ENCODE peak calls at places on chromosome 4, in five cellular contexts. H is tibial nerve, P is stomach, B is K562, Y is upper lobe of left lung. K is an unnamed sample.

GRCh38 chr4:28686618-28687017 is 1826.0 kb downstream of the STIM2 start:
- DNase-seq in P (peak; percentile 32), Y (no peak), B (peak; percentile 4), H (no peak), K (no peak)

GRCh38 chr4:139783761-139784484 is 118.3 kb downstream of the MGST2 start:
- DNase-seq in Y (peak; percentile 69), H (no peak), P (no peak), B (no peak), K (no peak)

GRCh38 chr4:76990288-76991080 is 40.9 kb downstream of the SEPTIN11 start:
- DNase-seq in Y (peak; percentile 27), P (no peak), H (no peak), B (no peak), K (no peak)

GRCh38 chr4:16199132-16199531 is 27.1 kb downstream of the TAPT1 start:
- DNase-seq in P (no peak), B (no peak), H (no peak), Y (no peak), K (no peak)

GRCh38 chr4:24669751-24670150 is 85.4 kb upstream of the DHX15 start:
- DNase-seq in H (no peak), P (no peak), B (no peak), Y (no peak), K (no peak)

GRCh38 chr4:39521253-39521908 is 5.9 kb downstream of the UGDH start:
- DNase-seq in P (no peak), H (no peak), Y (no peak), B (no peak), K (no peak)

GRCh38 chr4:159002950-159003349 is 99.9 kb upstream of the RAPGEF2 start:
- DNase-seq in B (no peak), Y (no peak), P (no peak), H (no peak), K (no peak)

GRCh38 chr4:17038510-17039176 is 140.2 kb upstream of the LDB2 start:
- DNase-seq in B (no peak), H (no peak), Y (no peak), P (no peak), K (peak; percentile 47)

GRCh38 chr4:118398226-118399090 is 45.7 kb upstream of the PRSS12 start:
- DNase-seq in H (no peak), P (no peak), Y (no peak), B (no peak), K (no peak)
- H3K27ac ChIP-seq in H (no peak overlapping the region), P (no peak overlapping the region), Y (no peak overlapping the region), B (no peak overlapping the region), K (no peak overlapping the region)

GRCh38 chr4:105708376-105709080 is at the start of the genes GSTCD and INTS12:
- DNase-seq in Y (peak; percentile 89), P (peak; percentile 95), H (peak; percentile 85), B (peak; percentile 87), K (peak; percentile 98)
- TF ChIP-seq POLR2A in Y (no peak), P (peak; percentile 23), H (peak; percentile 42), B (peak; percentile 95), K (peak; percentile 58)

GRCh38 chr4:122921971-122922876 is at the start of gene NUDT6:
- DNase-seq in Y (peak; percentile 91), H (peak; percentile 28), P (peak; percentile 57), B (peak; percentile 77), K (peak; percentile 92)

GRCh38 chr4:122921300-122921699 is 1.1 kb downstream of the NUDT6 start:
- DNase-seq in P (no peak), Y (no peak), H (no peak), B (no peak), K (no peak)

GRCh38 chr4:122920473-122920872 is 1.9 kb downstream of the NUDT6 start:
- DNase-seq in Y (no peak), B (no peak), H (no peak), P (no peak), K (no peak)

GRCh38 chr4:122917731-122918130 is 4.7 kb downstream of the NUDT6 start:
- DNase-seq in P (no peak), Y (no peak), B (no peak), H (no peak), K (no peak)

DNA sequence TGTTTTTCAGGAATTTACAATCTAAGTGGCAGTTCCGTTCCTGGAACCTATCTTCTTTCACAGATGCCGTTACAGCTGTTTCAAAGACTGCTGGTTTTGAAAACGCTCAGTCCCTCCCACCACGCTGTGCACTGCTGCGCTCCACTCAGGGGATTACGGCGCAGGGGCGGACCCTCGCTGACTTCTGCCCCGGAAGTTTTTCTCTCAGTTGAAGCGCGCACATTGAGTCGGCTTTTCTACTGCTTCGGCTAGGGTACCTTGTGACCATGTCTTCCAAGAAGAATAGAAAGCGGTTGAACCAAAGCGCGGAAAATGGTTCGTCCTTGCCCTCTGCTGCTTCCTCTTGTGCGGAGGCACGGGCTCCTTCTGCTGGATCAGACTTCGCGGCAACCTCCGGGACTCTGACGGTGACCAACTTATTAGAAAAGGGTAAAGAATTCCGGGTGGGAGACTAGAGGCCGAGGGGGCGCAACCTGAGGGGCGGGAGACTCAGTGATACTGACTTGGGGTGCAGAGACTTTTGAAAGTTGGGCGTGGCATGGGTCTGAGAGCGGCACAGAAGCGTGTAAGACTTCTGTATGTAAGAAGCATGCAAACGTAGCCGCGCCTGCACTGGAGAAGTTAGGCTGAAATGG is 597 bp upstream of the NUDT6 start:
- DNase-seq in Y (peak; percentile 86), B (peak; percentile 86), P (peak; percentile 83), H (peak; percentile 56), K (peak; percentile 96)
- TF ChIP-seq EP300 in Y (no peak), B (peak; percentile 52), P (no peak), H (no peak), K (no peak)

GRCh38 chr4:68257719-68258118 is 12.2 kb upstream of the TMPRSS11B start:
- DNase-seq in H (no peak), B (no peak), P (no peak), Y (no peak), K (no peak)
- H3K27ac ChIP-seq in H (no peak overlapping the region), B (no peak overlapping the region), P (no peak overlapping the region), Y (no peak overlapping the region), K (no peak overlapping the region)

DNA sequence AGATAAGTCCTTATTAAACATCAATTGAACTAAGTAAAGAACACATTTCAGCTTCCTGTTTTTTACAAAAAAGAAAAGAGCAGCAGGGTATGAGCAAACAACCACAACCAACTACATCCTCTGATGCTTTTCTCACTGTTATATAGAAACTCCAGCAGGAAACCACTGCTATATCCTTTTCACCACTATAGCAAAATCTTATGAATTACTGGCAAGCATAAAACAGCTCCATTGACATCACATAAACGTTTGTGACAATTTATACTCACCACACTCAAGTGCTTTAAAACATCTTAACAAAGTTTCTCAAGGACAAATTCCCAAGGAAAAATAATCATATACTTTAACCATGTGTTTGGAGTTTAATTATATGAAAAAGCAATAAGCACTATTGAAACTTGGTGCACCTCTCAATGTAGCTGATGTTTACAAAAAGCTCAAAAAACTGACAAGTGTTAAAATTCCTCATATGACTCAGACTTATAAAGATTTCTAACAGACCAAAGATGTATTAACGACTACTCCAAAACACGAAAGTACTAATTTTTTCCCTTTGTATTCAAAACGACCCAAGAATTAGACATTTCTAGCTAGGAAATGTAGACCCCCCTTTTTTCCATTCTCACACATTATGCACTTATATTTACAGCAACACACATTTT is 12.9 kb downstream of the GPRIN3 start:
- DNase-seq in Y (no peak), B (no peak), P (no peak), H (no peak), K (no peak)
- TF ChIP-seq POLR2A in Y (no peak), B (no peak), P (no peak), H (no peak), K (no peak)

DNA sequence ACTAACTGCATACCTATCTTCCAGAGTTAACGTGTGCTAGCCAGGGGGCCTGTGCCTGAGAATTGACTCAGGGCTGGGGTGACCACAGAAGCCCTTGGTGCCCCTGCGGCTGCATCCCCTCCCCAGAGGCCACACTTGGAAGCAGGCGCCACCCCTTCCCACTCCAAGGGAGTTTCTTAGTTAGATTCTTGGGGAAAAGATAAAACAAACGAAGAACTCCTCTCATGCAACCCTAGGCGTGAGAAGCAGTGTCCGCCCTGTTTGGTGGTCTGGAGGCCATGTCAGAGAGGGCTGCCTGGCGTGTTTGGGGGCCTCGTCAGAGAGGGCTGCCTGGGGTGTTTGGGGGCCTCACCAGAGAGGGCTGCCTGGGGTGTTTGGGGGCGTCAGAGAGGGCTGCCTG is 50.3 kb upstream of the HGFAC start:
- DNase-seq in P (no peak), Y (no peak), B (no peak), H (no peak), K (no peak)
- TF ChIP-seq EP300 in P (no peak), Y (no peak), B (no peak), H (no peak), K (no peak)

GRCh38 chr4:54067163-54067562 is 2.8 kb upstream of the CHIC2 start:
- DNase-seq in P (peak; percentile 43), Y (no peak), B (no peak), H (no peak), K (no peak)
- H3K27ac ChIP-seq in P (peak overlapping the region; percentile 61), Y (peak overlapping the region; percentile 46), B (peak overlapping the region; percentile 57), H (peak overlapping the region; percentile 98), K (peak overlapping the region; percentile 92)

GRCh38 chr4:122732329-122733026 is at the start of gene BBS12:
- DNase-seq in B (peak; percentile 99), P (peak; percentile 99), H (peak; percentile 99), Y (peak; percentile 96), K (peak; percentile 100)
- TF ChIP-seq POLR2A in B (peak; percentile 55), P (no peak), H (peak; percentile 36), Y (no peak), K (no peak)

GRCh38 chr4:169984745-169985144 is 41.5 kb downstream of the MFAP3L start:
- DNase-seq in Y (no peak), H (no peak), B (no peak), P (no peak), K (no peak)

GRCh38 chr4:169985881-169986280 is 40.3 kb downstream of the MFAP3L start:
- DNase-seq in Y (no peak), P (no peak), B (no peak), H (no peak), K (no peak)

GRCh38 chr4:169987327-169988228 is 38.6 kb downstream of the MFAP3L start:
- DNase-seq in B (no peak), Y (no peak), H (no peak), P (no peak), K (no peak)

GRCh38 chr4:169986369-169986768 is 39.8 kb downstream of the MFAP3L start:
- DNase-seq in B (no peak), H (no peak), Y (no peak), P (no peak), K (no peak)

GRCh38 chr4:169984203-169984602 is 42.0 kb downstream of the MFAP3L start:
- DNase-seq in B (no peak), H (no peak), Y (no peak), P (no peak), K (no peak)
- TF ChIP-seq EP300 in B (no peak), H (no peak), Y (no peak), P (no peak), K (no peak)

DNA sequence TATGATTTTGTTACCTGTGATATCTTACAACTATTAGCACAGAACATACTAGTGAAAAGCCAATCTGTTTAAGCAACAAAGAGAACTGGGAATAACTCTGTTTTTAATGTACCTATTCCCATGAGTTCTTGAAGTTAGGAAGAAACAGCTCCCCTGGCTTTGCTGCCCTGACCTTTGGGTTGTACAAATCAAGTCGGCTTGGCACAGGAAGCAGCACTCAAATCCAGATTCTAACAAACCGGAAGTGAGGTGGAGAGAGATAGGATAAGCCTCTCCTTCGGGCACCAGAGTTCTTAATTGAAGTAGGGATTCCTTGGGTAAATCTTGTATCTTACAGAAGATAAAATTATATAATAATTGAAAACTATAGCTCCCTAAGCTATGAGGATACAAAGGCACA is 144.8 kb upstream of the CPEB2 start:
- DNase-seq in Y (no peak), B (no peak), P (no peak), H (no peak), K (no peak)
- H3K27ac ChIP-seq in Y (no peak overlapping the region), B (no peak overlapping the region), P (no peak overlapping the region), H (no peak overlapping the region), K (peak overlapping the region; percentile 68)

K was measured in esophagus muscularis mucosa.